ENCODE peak calls at places on chromosomes 3 and 15, in nine cellular contexts. M is anterior cingulate cortex; Z is bronchial epithelial cell; I is mesothelial cell of epicardium; R is spleen; K is effector memory CD8-positive, alpha-beta T cell; T is HS-27A; J is stimulated activated CD4-positive, alpha-beta T cell treated with anti-CD3 and anti-CD28 coated beads, Interleukin-12 subunit alpha, Interleukin-12 subunit beta, amount 100 ng/mL, for 4 hours; F is NAMALWA. Y is an unnamed sample.

GRCh38 chr3:46693038-46693896 is at the start of gene ALS2CL:
- DNase-seq in M (peak), Z (peak), I (peak), R (peak), K (peak), T (no peak), J (peak), F (peak), Y (peak)

GRCh38 chr3:9078561-9079240 is 115.4 kb upstream of the RAD18 start:
- DNase-seq in M (no peak), Z (no peak), I (no peak), R (no peak), K (no peak), T (no peak), J (no peak), F (peak), Y (no peak)

GRCh38 chr3:87206070-87206469 is 21.0 kb upstream of the CHMP2B start:
- DNase-seq in M (no peak), Z (peak), I (no peak), R (no peak), K (no peak), T (peak), J (no peak), F (no peak), Y (no peak)

GRCh38 chr15:74768099-74768770 is 13.6 kb upstream of the CSK start:
- DNase-seq in M (no peak), Z (no peak), I (no peak), R (no peak), K (no peak), T (no peak), J (no peak), F (no peak), Y (no peak)

GRCh38 chr3:127418560-127419099 is 130.8 kb upstream of the PRR20G start:
- DNase-seq in M (no peak), Z (no peak), I (no peak), R (no peak), K (no peak), T (no peak), J (no peak), F (no peak), Y (peak)

GRCh38 chr3:172044833-172045585 is 5.6 kb downstream of the FNDC3B start:
- DNase-seq in M (no peak), Z (peak), I (no peak), R (no peak), K (no peak), T (no peak), J (no peak), F (no peak), Y (no peak)

GRCh38 chr15:69526696-69527095 is 74.1 kb downstream of the RPLP1 start:
- DNase-seq in M (no peak), Z (no peak), I (no peak), R (no peak), K (no peak), T (no peak), J (no peak), F (no peak), Y (no peak)

GRCh38 chr3:113532698-113533533 is 561 bp downstream of the SIDT1 start:
- DNase-seq in M (peak), Z (no peak), I (peak), R (peak), K (peak), T (no peak), J (peak), F (peak), Y (peak)

GRCh38 chr15:96336643-96337353 is 6.3 kb downstream of the NR2F2 start:
- DNase-seq in M (no peak), Z (no peak), I (no peak), R (no peak), K (no peak), T (no peak), J (no peak), F (no peak), Y (no peak)

GRCh38 chr3:152258448-152259302 is 10.1 kb upstream of the MBNL1 start:
- DNase-seq in M (no peak), Z (peak), I (no peak), R (no peak), K (peak), T (peak), J (no peak), F (peak), Y (peak)

GRCh38 chr15:69743091-69743490 is 290.5 kb downstream of the RPLP1 start:
- DNase-seq in M (no peak), Z (no peak), I (no peak), R (no peak), K (no peak), T (no peak), J (no peak), F (no peak), Y (no peak)

GRCh38 chr3:183122257-183122932 is 23.1 kb upstream of the MCCC1 start:
- DNase-seq in M (no peak), Z (peak), I (no peak), R (no peak), K (peak), T (no peak), J (no peak), F (peak), Y (no peak)

GRCh38 chr3:10682692-10683091 is 133.3 kb upstream of the SLC6A11 start:
- DNase-seq in M (no peak), Z (no peak), I (no peak), R (no peak), K (no peak), T (no peak), J (no peak), F (no peak), Y (no peak)

GRCh38 chr3:164360738-164361376 is 717.4 kb downstream of the SI start:
- DNase-seq in M (no peak), Z (no peak), I (no peak), R (no peak), K (no peak), T (no peak), J (no peak), F (no peak), Y (no peak)